ENCODE peak calls at places on chromosomes 12 and 14, in four cellular contexts. One of them, this sample, is unnamed.

GRCh38 chr12:120252071-120252906 is 13.2 kb downstream of the PXN start:
- DNase-seq in CD8-positive, alpha-beta memory T cell: peak
- DNase-seq in hepatocyte: no peak
- DNase-seq in MV-4-11: peak
- DNase-seq in this sample: no peak

GRCh38 chr12:94650143-94651056 is at the start of gene TMCC3:
- DNase-seq in CD8-positive, alpha-beta memory T cell: peak
- DNase-seq in MV-4-11: no peak
- DNase-seq in hepatocyte: peak
- DNase-seq in this sample: peak

GRCh38 chr12:124686001-124686884 is 118.8 kb upstream of the NCOR2 start:
- DNase-seq in hepatocyte: no peak
- DNase-seq in CD8-positive, alpha-beta memory T cell: no peak
- DNase-seq in MV-4-11: no peak
- DNase-seq in this sample: no peak

GRCh38 chr12:53065470-53065869 is 13.7 kb downstream of the SPRYD3 start:
- DNase-seq in hepatocyte: no peak
- DNase-seq in MV-4-11: no peak
- DNase-seq in CD8-positive, alpha-beta memory T cell: no peak
- DNase-seq in this sample: no peak

GRCh38 chr12:111431772-111432171 is 26.0 kb downstream of the SH2B3 start:
- DNase-seq in hepatocyte: no peak
- DNase-seq in CD8-positive, alpha-beta memory T cell: no peak
- DNase-seq in MV-4-11: no peak
- DNase-seq in this sample: no peak

GRCh38 chr14:53190938-53191337 is 37.8 kb upstream of the DDHD1 start:
- DNase-seq in hepatocyte: no peak
- DNase-seq in MV-4-11: no peak
- DNase-seq in CD8-positive, alpha-beta memory T cell: no peak
- DNase-seq in this sample: no peak

GRCh38 chr14:105866841-105867321 is 340.5 kb downstream of the TMEM121 start:
- DNase-seq in hepatocyte: no peak
- DNase-seq in MV-4-11: no peak
- DNase-seq in CD8-positive, alpha-beta memory T cell: no peak
- DNase-seq in this sample: no peak

GRCh38 chr12:2119266-2119665 is 66.5 kb downstream of the CACNA1C start:
- DNase-seq in hepatocyte: no peak
- DNase-seq in CD8-positive, alpha-beta memory T cell: no peak
- DNase-seq in MV-4-11: no peak
- DNase-seq in this sample: no peak

GRCh38 chr12:131509706-131510105 is 201.2 kb upstream of the SFSWAP start:
- DNase-seq in CD8-positive, alpha-beta memory T cell: no peak
- DNase-seq in MV-4-11: no peak
- DNase-seq in hepatocyte: no peak
- DNase-seq in this sample: no peak

GRCh38 chr12:79685068-79685467 is 5.7 kb downstream of the PAWR start:
- DNase-seq in hepatocyte: no peak
- DNase-seq in CD8-positive, alpha-beta memory T cell: no peak
- DNase-seq in MV-4-11: no peak
- DNase-seq in this sample: peak

This sample was measured in HT-29.